ENCODE peak calls at places on chromosomes 16 and 17, in ten cellular contexts. C is cerebellar cortex; H is activated T-helper 9 cell treated with anti-CD3 and anti-CD28 coated beads, Interleukin-2, amount 50 U/mL, for 16 hours; M is IMR-90; N is activated T-cell treated with anti-CD3 and anti-CD28 coated beads for 24 hours; A is A549; Z is activated T-helper 1 cell treated with anti-CD3 and anti-CD28 coated beads, Interleukin-12 subunit alpha, Interleukin-12 subunit beta, Interleukin-2, Interleukin-4 antibody, amounts not matched to agents 30 ng/mL and 10 ng/mL and 1 ng/mL, durations not matched to agents 14 hours and 24 hours and 36 hours; P is midbrain; B is left colon; E is mesendoderm. K is an unnamed sample.

GRCh38 chr17:9178319-9178718 is 157.0 kb downstream of the NTN1 start:
- DNase-seq in C (no peak), H (no peak), M (no peak), N (no peak), A (no peak), Z (no peak), P (no peak), B (no peak), E (peak), K (no peak)

GRCh38 chr16:49492896-49493620 is 119.5 kb downstream of the C16orf78 start:
- DNase-seq in C (peak), H (no peak), M (no peak), N (no peak), A (no peak), Z (no peak), P (no peak), B (no peak), E (peak), K (peak)

GRCh38 chr16:8966781-8967436 is 3.2 kb upstream of the USP7 start:
- DNase-seq in C (no peak), H (no peak), M (no peak), N (no peak), A (no peak), Z (no peak), P (no peak), B (peak), E (peak), K (peak)

GRCh38 chr17:40727447-40728231 is 24.1 kb upstream of the KRT24 start:
- DNase-seq in C (no peak), H (no peak), M (peak), N (no peak), A (no peak), Z (no peak), P (no peak), B (no peak), E (no peak), K (no peak)

GRCh38 chr17:1120596-1121441 is 59.0 kb downstream of the ABR start:
- DNase-seq in C (no peak), H (no peak), M (no peak), N (no peak), A (no peak), Z (no peak), P (no peak), B (no peak), E (no peak), K (no peak)

GRCh38 chr17:80219777-80220708 is at the start of the genes SGSH and SLC26A11:
- DNase-seq in C (peak), H (peak), M (peak), N (peak), A (peak), Z (peak), P (peak), B (peak), E (peak), K (peak)

GRCh38 chr17:16817201-16817600 is 127.2 kb downstream of the CCDC144A start:
- DNase-seq in C (no peak), H (no peak), M (no peak), N (no peak), A (no peak), Z (no peak), P (no peak), B (no peak), E (no peak), K (no peak)

GRCh38 chr17:32870969-32871368 is 6.0 kb downstream of the MYO1D start:
- DNase-seq in C (no peak), H (no peak), M (no peak), N (no peak), A (no peak), Z (no peak), P (no peak), B (no peak), E (no peak), K (no peak)

GRCh38 chr17:59754547-59754946 is 47.1 kb downstream of the VMP1 start:
- DNase-seq in C (no peak), H (peak), M (peak), N (peak), A (peak), Z (no peak), P (no peak), B (no peak), E (peak), K (no peak)

GRCh38 chr17:63496663-63497400 is 20.0 kb downstream of the ACE start:
- DNase-seq in C (no peak), H (no peak), M (no peak), N (no peak), A (no peak), Z (no peak), P (no peak), B (no peak), E (no peak), K (no peak)

GRCh38 chr16:55559233-55559632 is 7.3 kb upstream of the CAPNS2 start:
- DNase-seq in C (no peak), H (no peak), M (peak), N (no peak), A (no peak), Z (no peak), P (no peak), B (no peak), E (no peak), K (no peak)

GRCh38 chr17:41689497-41690299 is 1.0 kb downstream of the EIF1 start:
- DNase-seq in C (peak), H (peak), M (peak), N (peak), A (no peak), Z (peak), P (no peak), B (peak), E (peak), K (peak)

GRCh38 chr17:29645516-29646051 is 22.9 kb upstream of the CORO6 start:
- DNase-seq in C (peak), H (no peak), M (peak), N (no peak), A (no peak), Z (no peak), P (peak), B (peak), E (no peak), K (peak)

GRCh38 chr16:13936596-13937081 is 16.7 kb downstream of the ERCC4 start:
- DNase-seq in C (no peak), H (no peak), M (peak), N (no peak), A (peak), Z (no peak), P (peak), B (no peak), E (no peak), K (peak)

GRCh38 chr17:8153550-8153956 is 1.3 kb upstream of the PER1 start:
- DNase-seq in C (peak), H (no peak), M (peak), N (peak), A (peak), Z (no peak), P (peak), B (peak), E (peak), K (peak)

GRCh38 chr16:2710711-2711231 is 9.3 kb downstream of the PRSS27 start:
- DNase-seq in C (peak), H (no peak), M (no peak), N (no peak), A (no peak), Z (no peak), P (no peak), B (no peak), E (no peak), K (peak)

GRCh38 chr17:67506966-67507365 is 129.9 kb downstream of the PITPNC1 start:
- DNase-seq in C (no peak), H (no peak), M (peak), N (no peak), A (no peak), Z (no peak), P (no peak), B (no peak), E (no peak), K (no peak)

GRCh38 chr16:2724816-2725348 is 4.9 kb upstream of the PRSS27 start:
- DNase-seq in C (no peak), H (no peak), M (no peak), N (no peak), A (no peak), Z (no peak), P (no peak), B (no peak), E (no peak), K (no peak)

GRCh38 chr17:82294086-82294773 is 20.7 kb upstream of the CSNK1D start:
- DNase-seq in C (no peak), H (no peak), M (peak), N (no peak), A (no peak), Z (no peak), P (no peak), B (no peak), E (no peak), K (no peak)

GRCh38 chr17:64092952-64093451 is 36.9 kb downstream of the ERN1 start:
- DNase-seq in C (no peak), H (no peak), M (no peak), N (no peak), A (no peak), Z (no peak), P (no peak), B (no peak), E (no peak), K (no peak)

GRCh38 chr17:50564916-50565315 is 4.4 kb downstream of the CACNA1G start:
- DNase-seq in C (peak), H (no peak), M (peak), N (no peak), A (no peak), Z (no peak), P (no peak), B (no peak), E (peak), K (peak)

GRCh38 chr16:84053237-84053636 is 10.6 kb upstream of the SLC38A8 start:
- DNase-seq in C (no peak), H (no peak), M (no peak), N (no peak), A (no peak), Z (no peak), P (no peak), B (no peak), E (no peak), K (no peak)

GRCh38 chr16:700684-701584 is 4.7 kb downstream of the FBXL16 start:
- DNase-seq in C (no peak), H (peak), M (no peak), N (no peak), A (no peak), Z (peak), P (no peak), B (no peak), E (peak), K (no peak)

GRCh38 chr16:67397812-67398545 is 4.7 kb upstream of the TPPP3 start:
- DNase-seq in C (no peak), H (no peak), M (no peak), N (no peak), A (no peak), Z (no peak), P (no peak), B (no peak), E (no peak), K (no peak)

GRCh38 chr17:76147211-76148014 is 6.4 kb upstream of the FOXJ1 start:
- DNase-seq in C (peak), H (no peak), M (peak), N (no peak), A (peak), Z (no peak), P (peak), B (no peak), E (no peak), K (no peak)

GRCh38 chr17:4074831-4075495 is 67.9 kb downstream of the ZZEF1 start:
- DNase-seq in C (peak), H (no peak), M (peak), N (no peak), A (peak), Z (no peak), P (peak), B (no peak), E (peak), K (peak)

GRCh38 chr17:4577386-4577993 is 6.8 kb upstream of the SMTNL2 start:
- DNase-seq in C (no peak), H (no peak), M (no peak), N (no peak), A (no peak), Z (no peak), P (no peak), B (no peak), E (no peak), K (no peak)

GRCh38 chr17:76685366-76685765 is 25.4 kb downstream of the MXRA7 start:
- DNase-seq in C (no peak), H (no peak), M (no peak), N (no peak), A (no peak), Z (no peak), P (no peak), B (no peak), E (no peak), K (no peak)

GRCh38 chr17:44930667-44931066 is 15.4 kb upstream of the GFAP start:
- DNase-seq in C (no peak), H (no peak), M (no peak), N (no peak), A (no peak), Z (no peak), P (no peak), B (no peak), E (no peak), K (no peak)

GRCh38 chr16:31475949-31476304 is 4.0 kb downstream of the TGFB1I1 start:
- DNase-seq in C (no peak), H (no peak), M (no peak), N (no peak), A (no peak), Z (no peak), P (no peak), B (peak), E (peak), K (no peak)

GRCh38 chr17:68145088-68145487 is 102.8 kb upstream of the AMZ2 start:
- DNase-seq in C (no peak), H (no peak), M (no peak), N (no peak), A (no peak), Z (no peak), P (no peak), B (no peak), E (no peak), K (no peak)